ENCODE peak calls at places on chromosomes 13 and 19, in four cellular contexts. One of them, this sample, is unnamed.

GRCh38 chr13:41457589-41458186 is 338 bp downstream of the RGCC start:
- DNase-seq in uterus: no peak
- DNase-seq in psoas muscle: peak; percentile 27
- DNase-seq in BJ: no peak
- DNase-seq in this sample: peak; percentile 24

GRCh38 chr13:27792393-27793218 is at the start of gene GSX1:
- DNase-seq in uterus: peak; percentile 33
- DNase-seq in psoas muscle: peak; percentile 51
- DNase-seq in BJ: no peak
- DNase-seq in this sample: peak; percentile 44

GRCh38 chr13:25489238-25489637 is 117.5 kb downstream of the ATP8A2 start:
- DNase-seq in uterus: no peak
- DNase-seq in psoas muscle: no peak
- DNase-seq in BJ: no peak
- DNase-seq in this sample: no peak

GRCh38 chr13:101576452-101576851 is 124.0 kb downstream of the ITGBL1 start:
- DNase-seq in uterus: no peak
- DNase-seq in psoas muscle: no peak
- DNase-seq in BJ: no peak
- DNase-seq in this sample: no peak

GRCh38 chr13:100075700-100076587 is 12.9 kb upstream of the PCCA start:
- DNase-seq in uterus: no peak
- DNase-seq in psoas muscle: no peak
- DNase-seq in BJ: no peak
- DNase-seq in this sample: peak; percentile 25

GRCh38 chr19:1168877-1169791 is 4.9 kb downstream of the SBNO2 start:
- DNase-seq in uterus: peak; percentile 72
- DNase-seq in psoas muscle: peak; percentile 75
- DNase-seq in BJ: no peak
- DNase-seq in this sample: no peak

GRCh38 chr19:13861392-13861713 is 15.6 kb upstream of the NANOS3 start:
- DNase-seq in uterus: no peak
- DNase-seq in psoas muscle: no peak
- DNase-seq in BJ: no peak
- DNase-seq in this sample: no peak

GRCh38 chr19:41323430-41324125 is 13.6 kb downstream of the CCDC97 start:
- DNase-seq in uterus: peak; percentile 86
- DNase-seq in psoas muscle: peak; percentile 81
- DNase-seq in BJ: peak; percentile 91
- DNase-seq in this sample: peak; percentile 52

GRCh38 chr13:27641711-27642502 is 20.2 kb downstream of the POLR1D start:
- DNase-seq in uterus: no peak
- DNase-seq in psoas muscle: no peak
- DNase-seq in BJ: no peak
- DNase-seq in this sample: no peak

GRCh38 chr13:72808917-72809500 is 27.1 kb downstream of the PIBF1 start:
- DNase-seq in uterus: no peak
- DNase-seq in psoas muscle: no peak
- DNase-seq in BJ: no peak
- DNase-seq in this sample: no peak

GRCh38 chr13:21395953-21396352 is 63.1 kb downstream of the ZDHHC20 start:
- DNase-seq in uterus: no peak
- DNase-seq in psoas muscle: no peak
- DNase-seq in BJ: no peak
- DNase-seq in this sample: no peak

GRCh38 chr13:59318320-59318930 is 845.3 kb downstream of the DIAPH3 start:
- DNase-seq in uterus: no peak
- DNase-seq in psoas muscle: peak; percentile 54
- DNase-seq in BJ: no peak
- DNase-seq in this sample: peak; percentile 68

GRCh38 chr19:18349524-18350128 is 9.2 kb downstream of the PGPEP1 start:
- DNase-seq in uterus: peak; percentile 58
- DNase-seq in psoas muscle: peak; percentile 60
- DNase-seq in BJ: no peak
- DNase-seq in this sample: peak; percentile 78

GRCh38 chr19:30049226-30049625 is 107.2 kb downstream of the URI1 start:
- DNase-seq in uterus: no peak
- DNase-seq in psoas muscle: no peak
- DNase-seq in BJ: no peak
- DNase-seq in this sample: no peak

GRCh38 chr19:39038098-39038497 is 5.7 kb upstream of the FBXO27 start:
- DNase-seq in uterus: peak; percentile 18
- DNase-seq in psoas muscle: no peak
- DNase-seq in BJ: no peak
- DNase-seq in this sample: no peak

GRCh38 chr13:33312150-33312908 is 26.8 kb upstream of the STARD13 start:
- DNase-seq in uterus: no peak
- DNase-seq in psoas muscle: no peak
- DNase-seq in BJ: no peak
- DNase-seq in this sample: no peak

GRCh38 chr19:35669566-35669965 is 3.2 kb downstream of the UPK1A start:
- DNase-seq in uterus: no peak
- DNase-seq in psoas muscle: no peak
- DNase-seq in BJ: no peak
- DNase-seq in this sample: no peak

GRCh38 chr13:46743191-46743590 is 53.8 kb downstream of the ESD start:
- DNase-seq in uterus: no peak
- DNase-seq in psoas muscle: no peak
- DNase-seq in BJ: no peak
- DNase-seq in this sample: no peak

GRCh38 chr13:26019881-26020535 is 31.8 kb downstream of the SHISA2 start:
- DNase-seq in uterus: no peak
- DNase-seq in psoas muscle: no peak
- DNase-seq in BJ: peak; percentile 52
- DNase-seq in this sample: no peak

GRCh38 chr13:98286814-98287213 is 109.7 kb upstream of the RNF113B start:
- DNase-seq in uterus: no peak
- DNase-seq in psoas muscle: no peak
- DNase-seq in BJ: no peak
- DNase-seq in this sample: no peak

GRCh38 chr19:440391-441212 is 20.2 kb downstream of the SHC2 start:
- DNase-seq in uterus: no peak
- DNase-seq in psoas muscle: no peak
- DNase-seq in BJ: no peak
- DNase-seq in this sample: no peak

GRCh38 chr13:25037057-25037813 is 58.7 kb upstream of the PABPC3 start:
- DNase-seq in uterus: no peak
- DNase-seq in psoas muscle: no peak
- DNase-seq in BJ: no peak
- DNase-seq in this sample: peak; percentile 40

GRCh38 chr13:85618514-85618913 is 180.7 kb downstream of the SLITRK6 start:
- DNase-seq in uterus: no peak
- DNase-seq in psoas muscle: no peak
- DNase-seq in BJ: no peak
- DNase-seq in this sample: no peak

GRCh38 chr19:1475751-1476437 is 3.1 kb downstream of the C19orf25 start:
- DNase-seq in uterus: no peak
- DNase-seq in psoas muscle: no peak
- DNase-seq in BJ: no peak
- DNase-seq in this sample: no peak

GRCh38 chr19:45473366-45474190 is 5.8 kb downstream of the FOSB start:
- DNase-seq in uterus: no peak
- DNase-seq in psoas muscle: no peak
- DNase-seq in BJ: no peak
- DNase-seq in this sample: no peak

GRCh38 chr13:28606466-28606865 is 52.5 kb upstream of the POMP start:
- DNase-seq in uterus: no peak
- DNase-seq in psoas muscle: no peak
- DNase-seq in BJ: no peak
- DNase-seq in this sample: no peak

GRCh38 chr19:16830679-16831078 is 1.5 kb downstream of the SIN3B start:
- DNase-seq in uterus: no peak
- DNase-seq in psoas muscle: no peak
- DNase-seq in BJ: no peak
- DNase-seq in this sample: no peak

GRCh38 chr13:44676534-44676933 is 100.4 kb upstream of the TSC22D1 start:
- DNase-seq in uterus: no peak
- DNase-seq in psoas muscle: no peak
- DNase-seq in BJ: no peak
- DNase-seq in this sample: no peak
- H3K4me3 ChIP-seq in uterus: no peak overlapping the region
- H3K4me3 ChIP-seq in psoas muscle: no peak overlapping the region
- H3K4me3 ChIP-seq in BJ: no peak overlapping the region
- H3K4me3 ChIP-seq in this sample: no peak overlapping the region

DNA sequence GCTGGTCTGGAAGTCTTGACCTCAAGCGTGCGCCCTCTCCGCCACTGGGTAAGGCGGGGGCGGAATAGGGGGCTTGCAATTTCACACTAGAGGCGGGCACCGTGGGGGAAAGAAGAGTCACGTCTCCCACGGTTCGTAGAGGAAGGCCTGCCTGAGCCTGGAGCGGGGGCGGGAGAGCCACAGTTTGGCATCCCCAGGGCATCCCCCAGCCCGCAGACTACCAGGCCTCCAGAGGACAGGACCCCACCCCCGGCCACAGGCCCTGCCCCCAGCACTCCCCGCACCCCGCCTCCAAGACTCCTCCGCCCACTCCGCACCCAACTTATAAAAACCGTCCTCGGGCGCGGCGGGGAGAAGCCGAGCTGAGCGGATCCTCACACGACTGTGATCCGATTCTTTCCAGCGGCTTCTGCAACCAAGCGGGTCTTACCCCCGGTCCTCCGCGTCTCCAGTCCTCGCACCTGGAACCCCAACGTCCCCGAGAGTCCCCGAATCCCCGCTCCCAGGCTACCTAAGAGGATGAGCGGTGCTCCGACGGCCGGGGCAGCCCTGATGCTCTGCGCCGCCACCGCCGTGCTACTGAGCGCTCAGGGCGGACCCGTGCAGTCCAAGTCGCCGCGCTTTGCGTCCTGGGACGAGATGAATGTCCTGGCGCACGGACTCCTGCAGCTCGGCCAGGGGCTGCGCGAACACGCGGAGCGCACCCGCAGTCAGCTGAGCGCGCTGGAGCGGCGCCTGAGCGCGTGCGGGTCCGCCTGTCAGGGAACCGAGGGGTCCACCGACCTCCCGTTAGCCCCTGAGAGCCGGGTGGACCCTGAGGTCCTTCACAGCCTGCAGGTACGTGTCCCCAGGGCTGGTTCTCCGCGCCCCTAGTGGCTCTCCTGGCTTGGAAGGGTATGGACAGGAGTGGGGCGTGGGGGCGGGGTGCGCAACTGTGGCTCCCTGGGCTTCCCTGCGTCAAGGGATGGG is at the start of gene ANGPTL4:
- DNase-seq in uterus: peak; percentile 80
- DNase-seq in psoas muscle: peak; percentile 89
- DNase-seq in BJ: no peak
- DNase-seq in this sample: peak; percentile 81
- TF ChIP-seq CTCF in uterus: no peak
- TF ChIP-seq CTCF in psoas muscle: peak; percentile 3
- TF ChIP-seq CTCF in BJ: peak; percentile 54
- TF ChIP-seq CTCF in this sample: no peak

GRCh38 chr19:5691930-5692784 is 2.1 kb downstream of the RPL36 start:
- DNase-seq in uterus: no peak
- DNase-seq in psoas muscle: no peak
- DNase-seq in BJ: no peak
- DNase-seq in this sample: no peak
- H3K4me3 ChIP-seq in uterus: no peak overlapping the region
- H3K4me3 ChIP-seq in psoas muscle: peak overlapping the region; percentile 97
- H3K4me3 ChIP-seq in BJ: peak overlapping the region; percentile 78
- H3K4me3 ChIP-seq in this sample: peak overlapping the region; percentile 76

GRCh38 chr13:109428146-109428545 is 358.2 kb downstream of the IRS2 start:
- DNase-seq in uterus: no peak
- DNase-seq in psoas muscle: no peak
- DNase-seq in BJ: no peak
- DNase-seq in this sample: no peak

GRCh38 chr13:109427695-109428094 is 358.7 kb downstream of the IRS2 start:
- DNase-seq in uterus: no peak
- DNase-seq in psoas muscle: no peak
- DNase-seq in BJ: no peak
- DNase-seq in this sample: no peak

GRCh38 chr13:109427148-109427547 is 359.2 kb downstream of the IRS2 start:
- DNase-seq in uterus: no peak
- DNase-seq in psoas muscle: no peak
- DNase-seq in BJ: peak; percentile 8
- DNase-seq in this sample: no peak

GRCh38 chr13:109426690-109426990 is 359.7 kb downstream of the IRS2 start:
- DNase-seq in uterus: no peak
- DNase-seq in psoas muscle: no peak
- DNase-seq in BJ: no peak
- DNase-seq in this sample: no peak

DNA sequence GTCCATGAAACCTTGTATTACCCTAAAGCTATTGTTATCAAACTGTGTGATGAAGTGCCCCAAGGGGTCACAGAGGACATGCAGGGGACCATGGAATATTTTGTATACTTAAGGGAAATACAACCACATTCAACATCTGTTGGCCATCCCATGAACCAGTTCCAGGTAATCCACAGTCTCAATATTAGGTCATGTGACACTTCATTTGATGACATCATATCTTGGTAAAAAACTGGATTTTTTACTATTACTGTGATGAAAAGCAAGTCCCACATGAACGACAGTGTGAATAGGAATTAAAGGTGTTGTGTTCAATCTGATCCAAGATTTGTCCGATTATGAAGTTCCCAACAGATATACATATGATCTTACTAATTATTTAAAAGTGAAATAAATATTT is 355.2 kb downstream of the IRS2 start:
- DNase-seq in uterus: no peak
- DNase-seq in psoas muscle: no peak
- DNase-seq in BJ: no peak
- DNase-seq in this sample: no peak
- TF ChIP-seq CTCF in uterus: no peak
- TF ChIP-seq CTCF in psoas muscle: no peak
- TF ChIP-seq CTCF in BJ: no peak
- TF ChIP-seq CTCF in this sample: no peak

GRCh38 chr19:9939301-9939913 is 3.1 kb upstream of the OLFM2 start:
- DNase-seq in uterus: no peak
- DNase-seq in psoas muscle: no peak
- DNase-seq in BJ: no peak
- DNase-seq in this sample: no peak

GRCh38 chr19:9935409-9936062 is 779 bp downstream of the OLFM2 start:
- DNase-seq in uterus: peak; percentile 21
- DNase-seq in psoas muscle: no peak
- DNase-seq in BJ: no peak
- DNase-seq in this sample: no peak

GRCh38 chr19:9937001-9937411 is 691 bp upstream of the OLFM2 start:
- DNase-seq in uterus: peak; percentile 21
- DNase-seq in psoas muscle: no peak
- DNase-seq in BJ: no peak
- DNase-seq in this sample: no peak

GRCh38 chr19:9934132-9934950 is 2.0 kb downstream of the OLFM2 start:
- DNase-seq in uterus: peak; percentile 89
- DNase-seq in psoas muscle: peak; percentile 74
- DNase-seq in BJ: no peak
- DNase-seq in this sample: peak; percentile 81

GRCh38 chr19:9936151-9937000 is at the start of gene OLFM2:
- DNase-seq in uterus: peak; percentile 54
- DNase-seq in psoas muscle: peak; percentile 40
- DNase-seq in BJ: no peak
- DNase-seq in this sample: no peak
- H3K4me3 ChIP-seq in uterus: peak within 1 kb of the TSS; percentile 29
- H3K4me3 ChIP-seq in psoas muscle: peak within 1 kb of the TSS; percentile 47
- H3K4me3 ChIP-seq in BJ: peak within 1 kb of the TSS; percentile 42
- H3K4me3 ChIP-seq in this sample: no peak within 1 kb of the TSS

This sample was measured in colonic mucosa.